ENCODE peak calls at places on chromosomes 6 and 20, in six cellular contexts. P is choroid plexus epithelial cell, S is heart right ventricle, V is bronchial epithelial cell, O is brain microvascular endothelial cell, N is heart left ventricle. Y is an unnamed sample.

GRCh38 chr6:113433506-113433991 is 423.6 kb upstream of the MARCKS start:
- DNase-seq in N (no peak), S (peak), V (peak), P (peak), O (no peak), Y (peak)

GRCh38 chr6:68040312-68040778 is 594.7 kb upstream of the ADGRB3 start:
- DNase-seq in P (peak), V (no peak), N (no peak), S (no peak), O (no peak), Y (peak)

GRCh38 chr6:1391692-1392309 is 2.4 kb downstream of the FOXF2 start:
- DNase-seq in N (no peak), S (no peak), O (no peak), P (peak), V (no peak), Y (no peak)

GRCh38 chr6:111580826-111581505 is 24.7 kb downstream of the TRAF3IP2 start:
- DNase-seq in V (no peak), O (no peak), P (no peak), S (peak), N (no peak), Y (no peak)

GRCh38 chr20:6122111-6122872 is 538 bp downstream of the FERMT1 start:
- DNase-seq in P (peak), N (no peak), S (no peak), O (peak), V (peak), Y (peak)

GRCh38 chr6:10414766-10415592 is at the start of gene TFAP2A:
- DNase-seq in O (peak), S (no peak), P (no peak), N (no peak), V (peak), Y (peak)

GRCh38 chr6:31178143-31179041 is 7.9 kb upstream of the POU5F1 start:
- DNase-seq in S (no peak), P (peak), N (no peak), O (no peak), V (peak), Y (peak)

GRCh38 chr20:9514461-9515210 is at the start of gene LAMP5:
- DNase-seq in O (peak), P (peak), N (no peak), S (peak), V (peak), Y (peak)

GRCh38 chr6:128743974-128744765 is 138.8 kb upstream of the LAMA2 start:
- DNase-seq in V (no peak), O (no peak), S (no peak), N (no peak), P (no peak), Y (no peak)

GRCh38 chr6:680666-681374 is 12.1 kb downstream of the EXOC2 start:
- DNase-seq in S (no peak), N (no peak), V (peak), P (no peak), O (no peak), Y (no peak)

GRCh38 chr6:122005661-122006060 is 393.8 kb upstream of the HSF2 start:
- DNase-seq in O (no peak), V (no peak), N (no peak), P (peak), S (no peak), Y (no peak)

GRCh38 chr20:47389867-47390347 is 33.4 kb upstream of the ZMYND8 start:
- DNase-seq in P (peak), V (peak), S (no peak), N (no peak), O (peak), Y (peak)

GRCh38 chr6:150409576-150410066 is 40.8 kb downstream of the IYD start:
- DNase-seq in S (peak), V (no peak), N (peak), O (no peak), P (peak), Y (peak)

GRCh38 chr6:161085246-161085645 is 93.7 kb downstream of the MAP3K4 start:
- DNase-seq in O (no peak), V (no peak), N (no peak), S (no peak), P (peak), Y (no peak)

DNA sequence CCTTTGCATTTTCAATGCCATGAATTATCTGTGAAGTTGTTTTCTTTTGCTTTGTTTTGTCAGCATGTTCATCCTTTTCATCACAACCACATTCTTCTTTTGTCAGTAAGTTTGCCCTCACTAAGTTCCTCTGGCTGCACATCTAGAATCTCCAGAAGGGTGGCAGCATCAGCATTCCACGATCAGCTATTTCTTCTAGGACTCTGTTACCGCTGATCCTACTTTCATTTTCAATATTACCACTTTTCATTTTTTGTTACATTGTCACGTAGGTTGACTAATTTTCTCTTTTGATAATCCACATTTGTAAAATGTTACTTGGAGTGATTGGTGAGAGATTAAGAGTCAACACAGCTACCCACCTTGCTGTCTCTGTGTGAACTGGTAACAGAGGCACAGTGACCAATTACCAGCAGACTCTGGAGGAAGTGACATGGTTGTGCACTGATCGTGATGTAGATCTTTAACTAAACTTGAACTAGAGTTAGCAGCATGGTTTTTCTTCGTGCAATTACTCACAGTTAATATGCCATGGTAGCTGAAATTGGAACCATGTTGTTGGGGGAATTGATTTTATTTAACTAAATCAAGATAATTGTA is 307.9 kb upstream of the SLC35B3 start:
- DNase-seq in V (no peak), P (no peak), O (no peak), N (no peak), S (no peak), Y (no peak)
- TF ChIP-seq CTCF in V (no peak), P (no peak), O (no peak), N (no peak), S (peak), Y (no peak)

GRCh38 chr20:17579369-17580039 is 9.6 kb downstream of the DSTN start:
- DNase-seq in O (no peak), S (no peak), V (peak), N (no peak), P (no peak), Y (no peak)
- H3K4me3 ChIP-seq in O (no peak), S (no peak), V (no peak), N (no peak), P (no peak), Y (no peak)

DNA sequence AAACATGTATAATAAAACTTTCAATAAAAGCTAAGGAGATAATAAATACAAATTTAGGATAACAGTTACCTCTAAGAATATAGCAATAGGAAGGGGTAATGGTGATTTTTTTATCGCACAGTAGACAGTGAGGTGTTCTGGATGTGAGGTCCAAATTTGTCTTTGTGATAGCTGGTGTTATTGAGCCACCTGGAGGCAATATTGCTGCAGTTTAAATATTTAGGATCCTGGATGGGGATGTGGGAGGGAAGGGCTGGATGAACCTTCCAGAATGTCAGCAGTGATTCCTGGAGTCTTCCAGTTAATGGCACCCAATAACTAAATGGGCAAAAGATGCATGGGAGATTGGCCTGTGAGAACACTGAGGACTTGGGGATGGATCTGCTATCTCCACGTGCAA is 13.9 kb downstream of the DEFB123 start:
- DNase-seq in O (no peak), N (no peak), S (no peak), P (no peak), V (no peak), Y (no peak)
- TF ChIP-seq CTCF in O (no peak), N (no peak), S (no peak), P (no peak), V (no peak), Y (no peak)

GRCh38 chr6:154738561-154738961 is 5.3 kb downstream of the SCAF8 start:
- DNase-seq in O (no peak), V (no peak), S (no peak), N (no peak), P (peak), Y (peak)
- H3K4me3 ChIP-seq in O (no peak), V (no peak), S (no peak), N (no peak), P (no peak), Y (no peak)

GRCh38 chr6:44778513-44778912 is 391.0 kb downstream of the CDC5L start:
- DNase-seq in N (no peak), P (no peak), O (no peak), S (no peak), V (no peak), Y (no peak)
- TF ChIP-seq CTCF in N (no peak), P (no peak), O (peak), S (no peak), V (no peak), Y (no peak)